ENCODE peak calls at places on chromosomes 11 and 22, in eight cellular contexts. One of them, this sample, is unnamed.
A peak's percentile ranks its signal among the peaks of the same experiment; 100 is the strongest.

GRCh38 chr22:32327066-32327465 is 30.6 kb upstream of the RFPL3 start:
- DNase-seq in fibroblast of lung: no peak
- DNase-seq in astrocyte: no peak
- DNase-seq in mammary epithelial cell: peak; percentile 9
- DNase-seq in neural progenitor cell: no peak
- DNase-seq in HepG2: no peak
- DNase-seq in IMR-90: no peak
- DNase-seq in PC-3: peak; percentile 14
- DNase-seq in this sample: peak; percentile 51

GRCh38 chr11:66684635-66685034 is 6.9 kb upstream of the RBM4B start:
- DNase-seq in mammary epithelial cell: no peak
- DNase-seq in HepG2: no peak
- DNase-seq in fibroblast of lung: no peak
- DNase-seq in neural progenitor cell: no peak
- DNase-seq in IMR-90: no peak
- DNase-seq in astrocyte: no peak
- DNase-seq in PC-3: no peak
- DNase-seq in this sample: no peak

GRCh38 chr11:129331871-129332274 is 43.8 kb upstream of the BARX2 start:
- DNase-seq in neural progenitor cell: peak; percentile 88
- DNase-seq in astrocyte: peak; percentile 46
- DNase-seq in HepG2: peak; percentile 73
- DNase-seq in fibroblast of lung: peak; percentile 83
- DNase-seq in mammary epithelial cell: peak; percentile 66
- DNase-seq in PC-3: peak; percentile 95
- DNase-seq in IMR-90: peak; percentile 69
- DNase-seq in this sample: peak; percentile 76

GRCh38 chr22:44828193-44828592 is 75.8 kb downstream of the ARHGAP8 start:
- DNase-seq in IMR-90: no peak
- DNase-seq in HepG2: no peak
- DNase-seq in PC-3: peak; percentile 8
- DNase-seq in astrocyte: no peak
- DNase-seq in neural progenitor cell: peak; percentile 60
- DNase-seq in fibroblast of lung: no peak
- DNase-seq in mammary epithelial cell: no peak
- DNase-seq in this sample: no peak

GRCh38 chr22:28903080-28903479 is 19.7 kb downstream of the ZNRF3 start:
- DNase-seq in PC-3: no peak
- DNase-seq in astrocyte: no peak
- DNase-seq in mammary epithelial cell: no peak
- DNase-seq in IMR-90: no peak
- DNase-seq in HepG2: no peak
- DNase-seq in fibroblast of lung: peak; percentile 42
- DNase-seq in neural progenitor cell: no peak
- DNase-seq in this sample: no peak

GRCh38 chr11:18697581-18697980 is 998 bp upstream of the TMEM86A start:
- DNase-seq in astrocyte: no peak
- DNase-seq in PC-3: no peak
- DNase-seq in neural progenitor cell: no peak
- DNase-seq in IMR-90: no peak
- DNase-seq in mammary epithelial cell: peak; percentile 20
- DNase-seq in fibroblast of lung: no peak
- DNase-seq in HepG2: no peak
- DNase-seq in this sample: no peak

GRCh38 chr11:72621008-72621610 is 53.1 kb downstream of the PDE2A start:
- DNase-seq in fibroblast of lung: no peak
- DNase-seq in PC-3: no peak
- DNase-seq in HepG2: no peak
- DNase-seq in mammary epithelial cell: no peak
- DNase-seq in IMR-90: no peak
- DNase-seq in astrocyte: no peak
- DNase-seq in neural progenitor cell: no peak
- DNase-seq in this sample: no peak

GRCh38 chr22:19514831-19515565 is 9.2 kb downstream of the CLDN5 start:
- DNase-seq in astrocyte: peak; percentile 6
- DNase-seq in fibroblast of lung: no peak
- DNase-seq in HepG2: no peak
- DNase-seq in PC-3: no peak
- DNase-seq in neural progenitor cell: no peak
- DNase-seq in IMR-90: peak; percentile 31
- DNase-seq in mammary epithelial cell: peak; percentile 18
- DNase-seq in this sample: no peak

GRCh38 chr11:126878892-126879291 is 121.7 kb downstream of the KIRREL3 start:
- DNase-seq in PC-3: no peak
- DNase-seq in mammary epithelial cell: no peak
- DNase-seq in astrocyte: no peak
- DNase-seq in neural progenitor cell: no peak
- DNase-seq in fibroblast of lung: no peak
- DNase-seq in IMR-90: no peak
- DNase-seq in HepG2: no peak
- DNase-seq in this sample: no peak

DNA sequence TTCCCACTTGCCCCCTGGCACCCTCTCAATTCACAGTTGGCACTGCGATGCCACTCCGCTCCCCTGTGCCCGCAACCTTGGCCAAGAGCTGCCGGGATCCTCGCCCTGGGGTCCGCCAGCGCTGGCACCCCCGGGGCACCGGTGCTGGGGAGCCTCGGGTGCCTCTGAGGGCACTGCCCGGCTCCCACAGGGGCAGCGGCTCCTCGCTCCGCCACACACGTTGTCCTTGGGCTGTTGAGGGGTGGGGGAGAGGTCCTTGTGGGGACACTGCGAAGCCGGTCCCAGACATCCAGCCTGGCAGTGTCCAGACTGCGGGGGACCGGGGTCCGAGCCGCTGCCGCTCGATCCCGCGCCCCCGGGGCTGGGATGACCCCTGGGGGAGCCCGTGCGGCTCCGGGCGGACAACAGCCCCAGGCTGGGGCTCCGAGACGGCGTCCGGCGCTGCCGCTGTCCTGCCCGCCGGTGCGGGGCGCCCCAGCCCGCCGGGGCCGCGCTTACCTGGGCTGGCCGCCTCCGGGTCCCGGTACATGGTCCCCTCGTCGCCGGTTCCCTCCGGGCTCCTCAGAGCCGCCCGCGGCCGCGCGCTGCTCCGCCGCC is 486 bp downstream of the SYT7 start:
- DNase-seq in PC-3: peak; percentile 32
- DNase-seq in IMR-90: no peak
- DNase-seq in fibroblast of lung: no peak
- DNase-seq in neural progenitor cell: peak; percentile 45
- DNase-seq in mammary epithelial cell: no peak
- DNase-seq in HepG2: no peak
- DNase-seq in astrocyte: no peak
- DNase-seq in this sample: no peak
- H3K4me2 ChIP-seq in PC-3: peak overlapping the region; percentile 99
- H3K4me2 ChIP-seq in IMR-90: no peak overlapping the region
- H3K4me2 ChIP-seq in fibroblast of lung: peak overlapping the region; percentile 71
- H3K4me2 ChIP-seq in neural progenitor cell: peak overlapping the region; percentile 84
- H3K4me2 ChIP-seq in mammary epithelial cell: peak overlapping the region; percentile 98
- H3K4me2 ChIP-seq in HepG2: peak overlapping the region; percentile 76
- H3K4me2 ChIP-seq in astrocyte: peak overlapping the region; percentile 83
- H3K4me2 ChIP-seq in this sample: peak overlapping the region; percentile 14

GRCh38 chr11:102592634-102593581 is 32.2 kb downstream of the MMP20 start:
- DNase-seq in neural progenitor cell: peak; percentile 58
- DNase-seq in PC-3: peak; percentile 71
- DNase-seq in fibroblast of lung: peak; percentile 33
- DNase-seq in IMR-90: peak; percentile 20
- DNase-seq in HepG2: peak; percentile 65
- DNase-seq in astrocyte: no peak
- DNase-seq in mammary epithelial cell: peak; percentile 35
- DNase-seq in this sample: peak; percentile 46
- TF ChIP-seq CTCF in neural progenitor cell: peak; percentile 67
- TF ChIP-seq CTCF in PC-3: peak; percentile 91
- TF ChIP-seq CTCF in fibroblast of lung: peak; percentile 75
- TF ChIP-seq CTCF in IMR-90: peak; percentile 37
- TF ChIP-seq CTCF in HepG2: peak; percentile 74
- TF ChIP-seq CTCF in astrocyte: peak; percentile 61
- TF ChIP-seq CTCF in mammary epithelial cell: peak; percentile 51
- TF ChIP-seq CTCF in this sample: peak; percentile 63

GRCh38 chr11:118415051-118415738 is 13.8 kb downstream of the ATP5MG start:
- DNase-seq in HepG2: no peak
- DNase-seq in IMR-90: no peak
- DNase-seq in PC-3: no peak
- DNase-seq in astrocyte: no peak
- DNase-seq in mammary epithelial cell: no peak
- DNase-seq in neural progenitor cell: no peak
- DNase-seq in fibroblast of lung: no peak
- DNase-seq in this sample: no peak

GRCh38 chr11:118418770-118419169 is 17.4 kb downstream of the ATP5MG start:
- DNase-seq in HepG2: no peak
- DNase-seq in PC-3: no peak
- DNase-seq in IMR-90: no peak
- DNase-seq in astrocyte: no peak
- DNase-seq in fibroblast of lung: no peak
- DNase-seq in mammary epithelial cell: no peak
- DNase-seq in neural progenitor cell: no peak
- DNase-seq in this sample: no peak

GRCh38 chr11:118417801-118418200 is 16.4 kb downstream of the ATP5MG start:
- DNase-seq in neural progenitor cell: no peak
- DNase-seq in PC-3: peak; percentile 77
- DNase-seq in HepG2: no peak
- DNase-seq in astrocyte: no peak
- DNase-seq in fibroblast of lung: no peak
- DNase-seq in mammary epithelial cell: no peak
- DNase-seq in IMR-90: no peak
- DNase-seq in this sample: no peak

GRCh38 chr11:118412921-118413320 is 11.5 kb downstream of the ATP5MG start:
- DNase-seq in fibroblast of lung: no peak
- DNase-seq in mammary epithelial cell: no peak
- DNase-seq in IMR-90: no peak
- DNase-seq in PC-3: no peak
- DNase-seq in HepG2: no peak
- DNase-seq in astrocyte: no peak
- DNase-seq in neural progenitor cell: no peak
- DNase-seq in this sample: no peak

GRCh38 chr11:118415739-118416068 is 14.3 kb downstream of the ATP5MG start:
- DNase-seq in mammary epithelial cell: peak; percentile 85
- DNase-seq in fibroblast of lung: peak; percentile 94
- DNase-seq in neural progenitor cell: peak; percentile 29
- DNase-seq in HepG2: no peak
- DNase-seq in IMR-90: peak; percentile 98
- DNase-seq in astrocyte: peak; percentile 94
- DNase-seq in PC-3: peak; percentile 97
- DNase-seq in this sample: peak; percentile 82
- H3K4me2 ChIP-seq in mammary epithelial cell: no peak overlapping the region
- H3K4me2 ChIP-seq in fibroblast of lung: no peak overlapping the region
- H3K4me2 ChIP-seq in neural progenitor cell: no peak overlapping the region
- H3K4me2 ChIP-seq in HepG2: no peak overlapping the region
- H3K4me2 ChIP-seq in IMR-90: peak overlapping the region; percentile 19
- H3K4me2 ChIP-seq in astrocyte: peak overlapping the region; percentile 13
- H3K4me2 ChIP-seq in PC-3: no peak overlapping the region
- H3K4me2 ChIP-seq in this sample: no peak overlapping the region

DNA sequence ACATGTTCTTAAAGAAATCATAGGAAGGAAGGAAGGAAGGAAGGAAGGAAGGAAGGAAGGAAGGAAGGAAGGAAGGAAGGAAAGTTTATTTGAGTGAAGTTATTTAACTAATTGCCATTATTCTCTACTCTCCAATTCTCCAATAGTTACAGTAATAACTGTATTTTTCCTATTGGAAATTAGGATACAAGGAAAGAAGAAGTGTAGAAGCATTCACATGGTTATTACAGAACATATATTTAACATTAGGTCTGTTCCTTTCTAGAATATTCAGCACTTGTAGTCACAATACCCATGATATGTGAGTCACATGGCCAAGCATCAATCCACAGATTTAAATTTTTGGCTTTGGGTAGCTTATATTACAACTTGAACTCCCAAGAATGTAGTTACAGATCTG is 230.6 kb downstream of the SOX6 start:
- DNase-seq in HepG2: no peak
- DNase-seq in IMR-90: no peak
- DNase-seq in mammary epithelial cell: peak; percentile 1
- DNase-seq in neural progenitor cell: no peak
- DNase-seq in astrocyte: no peak
- DNase-seq in fibroblast of lung: no peak
- DNase-seq in PC-3: no peak
- DNase-seq in this sample: no peak
- TF ChIP-seq CTCF in HepG2: no peak
- TF ChIP-seq CTCF in IMR-90: no peak
- TF ChIP-seq CTCF in mammary epithelial cell: no peak
- TF ChIP-seq CTCF in neural progenitor cell: no peak
- TF ChIP-seq CTCF in astrocyte: no peak
- TF ChIP-seq CTCF in fibroblast of lung: no peak
- TF ChIP-seq CTCF in PC-3: no peak
- TF ChIP-seq CTCF in this sample: no peak

GRCh38 chr22:46292173-46292572 is 4.5 kb upstream of the GTSE1 start:
- DNase-seq in PC-3: no peak
- DNase-seq in IMR-90: no peak
- DNase-seq in HepG2: no peak
- DNase-seq in neural progenitor cell: no peak
- DNase-seq in mammary epithelial cell: no peak
- DNase-seq in fibroblast of lung: no peak
- DNase-seq in astrocyte: no peak
- DNase-seq in this sample: no peak

GRCh38 chr22:46295277-46295971 is 1.2 kb upstream of the GTSE1 start:
- DNase-seq in neural progenitor cell: no peak
- DNase-seq in astrocyte: no peak
- DNase-seq in mammary epithelial cell: no peak
- DNase-seq in fibroblast of lung: no peak
- DNase-seq in IMR-90: no peak
- DNase-seq in HepG2: no peak
- DNase-seq in PC-3: no peak
- DNase-seq in this sample: no peak

GRCh38 chr22:46294784-46295183 is 1.9 kb upstream of the GTSE1 start:
- DNase-seq in neural progenitor cell: no peak
- DNase-seq in HepG2: no peak
- DNase-seq in astrocyte: no peak
- DNase-seq in mammary epithelial cell: no peak
- DNase-seq in IMR-90: no peak
- DNase-seq in PC-3: no peak
- DNase-seq in fibroblast of lung: no peak
- DNase-seq in this sample: no peak

GRCh38 chr22:46292727-46293126 is 3.9 kb upstream of the GTSE1 start:
- DNase-seq in neural progenitor cell: no peak
- DNase-seq in PC-3: no peak
- DNase-seq in IMR-90: no peak
- DNase-seq in mammary epithelial cell: no peak
- DNase-seq in HepG2: no peak
- DNase-seq in fibroblast of lung: no peak
- DNase-seq in astrocyte: no peak
- DNase-seq in this sample: no peak

DNA sequence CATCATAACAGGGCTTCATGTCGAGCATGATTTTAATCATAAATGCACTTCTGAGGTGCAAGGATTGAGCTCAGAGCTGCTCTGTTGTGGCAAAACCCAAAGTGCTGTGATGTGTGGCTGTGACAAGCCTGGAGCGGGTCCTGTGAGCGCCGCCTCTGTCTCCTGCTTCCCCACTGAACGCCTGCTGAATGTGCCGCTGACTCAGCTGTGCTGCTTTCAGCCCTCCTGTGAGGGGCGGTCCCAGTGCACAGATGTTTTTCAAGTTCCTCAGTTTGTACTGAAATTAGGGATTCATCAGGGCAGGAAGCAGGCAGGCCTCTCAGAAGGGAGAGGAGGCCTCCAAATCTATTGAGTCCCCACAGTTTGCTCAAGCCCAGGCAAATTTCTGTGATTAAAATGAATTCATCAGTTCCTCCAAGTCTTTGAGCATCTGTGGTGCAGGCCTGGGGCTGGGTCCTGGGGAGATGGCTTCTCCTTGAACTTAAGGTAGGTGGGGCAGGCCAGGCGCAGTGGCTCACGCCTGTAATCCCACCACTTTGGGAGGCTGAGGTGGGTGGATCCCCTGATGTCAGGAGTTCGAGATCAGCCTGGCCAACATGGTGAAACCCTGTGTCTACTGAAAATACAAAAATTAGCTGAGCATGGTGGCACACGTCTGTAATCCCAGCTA is 2.9 kb upstream of the GTSE1 start:
- DNase-seq in neural progenitor cell: no peak
- DNase-seq in fibroblast of lung: peak; percentile 56
- DNase-seq in HepG2: no peak
- DNase-seq in IMR-90: peak; percentile 53
- DNase-seq in mammary epithelial cell: no peak
- DNase-seq in PC-3: no peak
- DNase-seq in astrocyte: peak; percentile 29
- DNase-seq in this sample: no peak
- H3K4me2 ChIP-seq in neural progenitor cell: no peak overlapping the region
- H3K4me2 ChIP-seq in fibroblast of lung: no peak overlapping the region
- H3K4me2 ChIP-seq in HepG2: no peak overlapping the region
- H3K4me2 ChIP-seq in IMR-90: no peak overlapping the region
- H3K4me2 ChIP-seq in mammary epithelial cell: no peak overlapping the region
- H3K4me2 ChIP-seq in PC-3: no peak overlapping the region
- H3K4me2 ChIP-seq in astrocyte: peak overlapping the region; percentile 34
- H3K4me2 ChIP-seq in this sample: no peak overlapping the region